ENCODE peak calls at places on chromosomes 16 and 17, in five cellular contexts. I is cardiac muscle cell, U is AG04450, G is neural progenitor cell, R is PC-9. P is an unnamed sample.

GRCh38 chr16:35629001-35629400 is 2169.6 kb downstream of the TP53TG3F start:
- DNase-seq in G (no peak), I (no peak), U (no peak), R (no peak), P (no peak)

GRCh38 chr17:39800540-39800939 is 62.8 kb downstream of the GRB7 start:
- DNase-seq in R (no peak), I (no peak), G (no peak), U (no peak), P (no peak)

GRCh38 chr17:4573682-4574081 is 10.6 kb upstream of the SMTNL2 start:
- DNase-seq in U (no peak), I (no peak), R (no peak), G (no peak), P (no peak)

GRCh38 chr17:31074772-31075538 is 19.8 kb upstream of the NF1 start:
- DNase-seq in R (peak), U (no peak), G (peak), I (peak), P (peak)

GRCh38 chr17:66953661-66954060 is 10.8 kb upstream of the CACNG4 start:
- DNase-seq in I (no peak), R (no peak), U (no peak), G (no peak), P (no peak)

GRCh38 chr17:6257339-6257738 is 177.6 kb downstream of the AIPL1 start:
- DNase-seq in I (no peak), R (no peak), U (no peak), G (peak), P (no peak)

GRCh38 chr16:66127459-66128362 is 238.8 kb upstream of the CDH5 start:
- DNase-seq in G (peak), I (peak), R (no peak), U (no peak), P (no peak)

GRCh38 chr16:84867696-84868095 is 47.9 kb downstream of the CRISPLD2 start:
- DNase-seq in I (no peak), U (no peak), G (no peak), R (no peak), P (no peak)

GRCh38 chr16:58337090-58337444 is 42.2 kb upstream of the PRSS54 start:
- DNase-seq in U (no peak), I (no peak), G (peak), R (no peak), P (no peak)

GRCh38 chr16:85662036-85662812 is 26.5 kb downstream of the GINS2 start:
- DNase-seq in I (no peak), R (no peak), G (peak), U (no peak), P (no peak)

GRCh38 chr16:23428351-23428750 is 24.6 kb downstream of the COG7 start:
- DNase-seq in G (no peak), I (no peak), R (no peak), U (no peak), P (no peak)

GRCh38 chr17:66369830-66370229 is 67.4 kb downstream of the PRKCA start:
- DNase-seq in G (no peak), I (no peak), U (no peak), R (no peak), P (no peak)

GRCh38 chr16:76670125-76670857 is 393.1 kb downstream of the CNTNAP4 start:
- DNase-seq in R (no peak), I (no peak), U (no peak), G (no peak), P (no peak)

GRCh38 chr17:80497726-80498241 is 21.4 kb upstream of the NPTX1 start:
- DNase-seq in G (no peak), I (no peak), U (no peak), R (no peak), P (no peak)

GRCh38 chr16:53053967-53054669 is 673 bp upstream of the CHD9 start:
- DNase-seq in U (no peak), G (no peak), I (no peak), R (no peak), P (no peak)

GRCh38 chr17:52106638-52107261 is 51.8 kb downstream of the CA10 start:
- DNase-seq in U (no peak), I (peak), G (peak), R (no peak), P (no peak)

GRCh38 chr17:30234954-30235353 is 543 bp downstream of the SLC6A4 start:
- DNase-seq in G (peak), U (no peak), R (no peak), I (peak), P (no peak)

GRCh38 chr16:71943887-71944286 is 48.6 kb downstream of the IST1 start:
- DNase-seq in R (no peak), I (peak), U (no peak), G (no peak), P (no peak)
- TF ChIP-seq CTCF in R (no peak), I (no peak), U (no peak), G (no peak), P (no peak)

GRCh38 chr17:50735287-50735686 is 15.9 kb downstream of the LUC7L3 start:
- DNase-seq in I (no peak), G (no peak), R (no peak), U (no peak), P (no peak)
- TF ChIP-seq CTCF in I (no peak), G (no peak), R (no peak), U (no peak), P (no peak)

GRCh38 chr17:2093349-2093748 is 38.4 kb downstream of the HIC1 start:
- DNase-seq in R (peak), I (no peak), G (no peak), U (no peak), P (no peak)

GRCh38 chr17:2095536-2095910 is 40.6 kb downstream of the HIC1 start:
- DNase-seq in U (no peak), I (no peak), G (peak), R (no peak), P (no peak)

GRCh38 chr17:2090804-2091534 is 36.1 kb downstream of the HIC1 start:
- DNase-seq in R (peak), U (peak), I (no peak), G (peak), P (peak)

GRCh38 chr17:2092253-2092652 is 37.4 kb downstream of the HIC1 start:
- DNase-seq in I (no peak), U (no peak), R (no peak), G (no peak), P (no peak)

GRCh38 chr17:2094891-2095535 is 40.1 kb downstream of the HIC1 start:
- DNase-seq in R (no peak), G (peak), I (peak), U (no peak), P (no peak)
- TF ChIP-seq CTCF in R (peak), G (peak), I (peak), U (peak), P (peak)

GRCh38 chr16:27085182-27085581 is 18.5 kb downstream of the C16orf82 start:
- DNase-seq in G (peak), I (no peak), R (no peak), U (no peak), P (no peak)
- TF ChIP-seq CTCF in G (peak), I (no peak), R (no peak), U (no peak), P (no peak)

DNA sequence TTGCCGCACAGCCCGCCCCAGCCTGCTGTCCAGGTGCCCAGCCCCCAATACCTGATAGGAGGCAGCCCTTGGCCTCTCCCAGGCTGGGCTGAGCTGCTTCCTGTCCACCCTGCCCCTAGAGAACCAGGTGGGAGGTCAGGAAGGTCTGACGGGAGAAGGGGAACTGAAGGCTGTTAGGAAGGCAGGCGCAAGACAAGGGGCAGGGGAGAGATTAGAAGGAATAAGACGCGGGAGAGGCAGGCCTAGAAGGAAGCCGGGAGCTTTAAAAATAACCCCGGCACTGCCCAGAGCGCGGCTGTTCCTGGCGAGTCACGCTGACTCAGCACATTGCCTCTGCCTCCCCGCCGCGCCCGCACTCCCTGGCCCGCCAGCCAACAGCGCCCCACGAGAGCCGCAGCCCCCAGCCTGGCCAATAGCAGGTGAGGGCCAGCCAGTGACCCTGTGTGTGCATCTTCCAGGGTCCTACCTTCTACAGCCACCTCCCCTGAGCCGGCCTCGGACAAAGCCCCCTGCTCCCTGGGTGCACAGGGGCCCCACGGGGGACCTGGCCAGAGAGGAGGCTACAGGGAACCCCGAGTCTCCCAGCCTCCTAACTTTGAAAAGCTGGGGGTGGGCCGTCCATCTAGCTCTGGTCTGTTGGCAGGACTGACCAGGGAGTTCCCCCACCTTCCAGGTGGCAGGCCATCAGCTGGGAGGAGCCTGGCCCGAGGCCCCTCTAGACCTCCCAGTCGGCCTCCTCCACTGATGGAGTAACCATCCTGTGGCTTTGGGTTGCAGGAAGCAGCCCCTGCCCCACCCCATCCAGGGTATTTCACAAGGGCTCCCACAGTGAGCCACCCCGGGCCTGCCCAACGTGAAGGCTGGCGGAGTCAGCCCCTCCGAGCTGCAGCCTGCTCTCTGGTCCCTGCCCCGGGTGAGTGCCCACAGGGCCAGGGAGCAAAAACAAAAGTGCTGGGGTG is 4.0 kb downstream of the MAFG start:
- DNase-seq in I (peak), U (peak), G (peak), R (peak), P (peak)
- TF ChIP-seq CTCF in I (no peak), U (no peak), G (no peak), R (no peak), P (peak)

DNA sequence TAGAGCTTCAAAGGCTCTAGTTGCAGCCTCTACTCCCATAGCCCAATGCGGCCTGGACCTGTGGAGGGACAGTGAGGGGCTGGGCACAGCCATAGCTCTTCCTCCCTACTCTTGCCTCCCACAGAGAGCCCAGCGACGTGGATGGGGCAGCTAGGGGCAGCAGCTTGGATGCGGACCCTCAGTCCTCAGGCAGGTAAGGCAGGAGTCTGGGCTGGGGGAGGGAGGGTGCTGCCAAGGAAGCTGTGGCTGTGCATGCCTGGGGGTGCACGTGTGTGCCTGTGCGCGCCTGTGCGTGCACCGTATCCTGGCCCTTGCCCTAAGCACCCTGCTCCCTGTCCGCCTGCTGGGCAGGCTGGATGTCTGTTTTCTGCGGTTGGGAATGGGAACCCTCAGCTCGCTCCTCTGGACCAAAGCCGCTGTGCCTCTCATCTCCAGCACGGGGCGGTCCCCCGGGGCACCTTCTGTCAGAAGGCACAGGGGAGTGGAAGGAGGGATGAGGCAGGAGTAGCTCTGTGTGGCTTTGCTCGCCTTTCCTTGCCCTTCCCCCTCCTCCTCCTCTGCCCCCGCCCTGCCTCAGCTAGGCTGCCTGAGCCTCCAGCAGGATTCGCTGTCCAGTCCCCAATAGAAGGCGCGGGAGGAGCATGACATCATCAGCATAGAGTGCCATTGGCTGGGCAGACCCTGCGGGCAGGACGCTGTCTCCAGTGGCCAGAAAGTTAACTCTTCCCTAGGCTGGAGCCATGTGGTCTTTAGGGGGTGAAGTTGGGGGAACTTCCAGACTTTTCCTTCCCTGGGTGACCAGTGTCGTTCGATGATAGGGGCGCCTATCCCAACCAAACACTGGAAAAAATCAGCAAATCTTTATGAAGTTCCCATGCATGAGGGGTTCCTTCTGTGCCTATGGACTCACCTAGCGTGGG is 797 bp downstream of the PRCD start:
- DNase-seq in I (peak), U (peak), R (peak), G (peak), P (peak)
- TF ChIP-seq CTCF in I (peak), U (no peak), R (no peak), G (no peak), P (peak)

P was measured in HFFc6.